ENCODE peak calls at places on chromosomes 2 and 18, in ten cellular contexts. G, J, E, P, I, Q, B, H, F and M are unnamed samples. For H3K4me1, the result is how much of the 10 kb centered on the place peaks cover.

GRCh38 chr2:37637122-37637875 is 34.1 kb downstream of the CDC42EP3 start:
- DNase-seq in G (no peak), J (no peak), E (no peak), P (no peak), I (no peak), Q (no peak), B (peak), H (no peak), F (no peak), M (peak)

GRCh38 chr18:48774941-48775340 is 175.8 kb downstream of the SMAD7 start:
- DNase-seq in G (no peak), J (no peak), E (no peak), P (peak), I (no peak), Q (no peak), B (no peak), H (no peak), F (no peak), M (no peak)

GRCh38 chr18:48997681-48997984 is 46.9 kb upstream of the SMAD7 start:
- DNase-seq in G (no peak), J (no peak), E (no peak), P (no peak), I (no peak), Q (no peak), B (no peak), H (no peak), F (no peak), M (no peak)

GRCh38 chr2:175233135-175233719 is 51.7 kb upstream of the ATP5MC3 start:
- DNase-seq in G (no peak), J (no peak), E (peak), P (no peak), I (no peak), Q (no peak), B (no peak), H (no peak), F (no peak), M (peak)

GRCh38 chr2:117514391-117514790 is 300.1 kb upstream of the DDX18 start:
- DNase-seq in G (no peak), J (no peak), E (no peak), P (no peak), I (no peak), Q (no peak), B (no peak), H (no peak), F (no peak), M (no peak)

GRCh38 chr2:26245231-26245732 is 543 bp downstream of the HADHB start:
- DNase-seq in G (peak), J (peak), E (no peak), P (peak), I (no peak), Q (peak), B (no peak), H (peak), F (no peak), M (peak)

GRCh38 chr2:101832114-101832513 is 134.6 kb downstream of the MAP4K4 start:
- DNase-seq in G (no peak), J (no peak), E (no peak), P (no peak), I (no peak), Q (peak), B (no peak), H (no peak), F (no peak), M (no peak)

GRCh38 chr2:172350844-172351480 is 76.4 kb upstream of the ITGA6 start:
- DNase-seq in G (peak), J (peak), E (no peak), P (peak), I (no peak), Q (no peak), B (no peak), H (peak), F (no peak), M (no peak)

GRCh38 chr2:84701880-84702279 is 179.0 kb downstream of the TRABD2A start:
- DNase-seq in G (no peak), J (no peak), E (peak), P (no peak), I (peak), Q (no peak), B (no peak), H (no peak), F (no peak), M (no peak)

GRCh38 chr2:176729706-176730569 is 460.7 kb downstream of the MTX2 start:
- DNase-seq in G (peak), J (no peak), E (peak), P (no peak), I (no peak), Q (peak), B (peak), H (peak), F (peak), M (no peak)

GRCh38 chr2:191578031-191578430 is 99.9 kb upstream of the NABP1 start:
- DNase-seq in G (no peak), J (no peak), E (no peak), P (no peak), I (no peak), Q (no peak), B (no peak), H (no peak), F (no peak), M (no peak)
- H3K4me1 ChIP-seq in G (under half), J (under half), E (under half), P (under half), I (under half), Q (under half), B (under half), H (under half), F (under half), M (under half)

GRCh38 chr2:111231532-111232252 is 111.0 kb downstream of the BCL2L11 start:
- DNase-seq in G (no peak), J (no peak), E (no peak), P (no peak), I (no peak), Q (no peak), B (no peak), H (no peak), F (no peak), M (no peak)

GRCh38 chr2:111226797-111227700 is 106.3 kb downstream of the BCL2L11 start:
- DNase-seq in G (no peak), J (no peak), E (peak), P (no peak), I (no peak), Q (no peak), B (no peak), H (no peak), F (no peak), M (peak)

GRCh38 chr2:111222204-111222866 is 101.6 kb downstream of the BCL2L11 start:
- DNase-seq in G (no peak), J (no peak), E (no peak), P (no peak), I (no peak), Q (no peak), B (no peak), H (no peak), F (no peak), M (no peak)

GRCh38 chr2:111225871-111226270 is 105.2 kb downstream of the BCL2L11 start:
- DNase-seq in G (no peak), J (no peak), E (no peak), P (no peak), I (no peak), Q (no peak), B (no peak), H (no peak), F (no peak), M (no peak)

GRCh38 chr2:111227716-111228141 is 107.0 kb downstream of the BCL2L11 start:
- DNase-seq in G (no peak), J (no peak), E (peak), P (no peak), I (no peak), Q (no peak), B (no peak), H (no peak), F (no peak), M (peak)
- H3K27ac ChIP-seq in G (no peak), J (no peak), E (no peak), P (no peak), I (no peak), Q (no peak), B (no peak), H (no peak), F (no peak), M (peak)

GRCh38 chr2:1607971-1608688 is 136.2 kb downstream of the PXDN start:
- DNase-seq in G (no peak), J (peak), E (no peak), P (peak), I (peak), Q (no peak), B (no peak), H (no peak), F (no peak), M (no peak)
- H3K4me1 ChIP-seq in G (under half), J (under half), E (under half), P (under half), I (under half), Q (under half), B (under half), H (under half), F (under half), M (under half)

GRCh38 chr2:21282515-21282898 is 158.7 kb downstream of the TDRD15 start:
- DNase-seq in G (no peak), J (no peak), E (no peak), P (no peak), I (no peak), Q (no peak), B (no peak), H (no peak), F (no peak), M (no peak)
- H3K27ac ChIP-seq in G (no peak), J (no peak), E (peak), P (no peak), I (no peak), Q (peak), B (no peak), H (no peak), F (no peak), M (no peak)

GRCh38 chr2:113178891-113179290 is 5.1 kb downstream of the PSD4 start:
- DNase-seq in G (no peak), J (no peak), E (no peak), P (no peak), I (no peak), Q (no peak), B (no peak), H (no peak), F (no peak), M (no peak)
- H3K4me1 ChIP-seq in G (under half), J (under half), E (under half), P (under half), I (under half), Q (under half), B (under half), H (under half), F (under half), M (under half)

GRCh38 chr18:62790836-62791772 is 75.8 kb downstream of the PHLPP1 start:
- DNase-seq in G (no peak), J (no peak), E (peak), P (no peak), I (no peak), Q (no peak), B (no peak), H (no peak), F (no peak), M (no peak)

GRCh38 chr18:62784966-62785413 is 69.6 kb downstream of the PHLPP1 start:
- DNase-seq in G (peak), J (no peak), E (peak), P (no peak), I (no peak), Q (no peak), B (peak), H (no peak), F (peak), M (no peak)

GRCh38 chr18:62786689-62787088 is 71.3 kb downstream of the PHLPP1 start:
- DNase-seq in G (no peak), J (no peak), E (no peak), P (no peak), I (no peak), Q (no peak), B (no peak), H (no peak), F (no peak), M (no peak)

GRCh38 chr18:62788111-62788510 is 72.8 kb downstream of the PHLPP1 start:
- DNase-seq in G (no peak), J (no peak), E (no peak), P (no peak), I (no peak), Q (no peak), B (no peak), H (no peak), F (no peak), M (no peak)

DNA sequence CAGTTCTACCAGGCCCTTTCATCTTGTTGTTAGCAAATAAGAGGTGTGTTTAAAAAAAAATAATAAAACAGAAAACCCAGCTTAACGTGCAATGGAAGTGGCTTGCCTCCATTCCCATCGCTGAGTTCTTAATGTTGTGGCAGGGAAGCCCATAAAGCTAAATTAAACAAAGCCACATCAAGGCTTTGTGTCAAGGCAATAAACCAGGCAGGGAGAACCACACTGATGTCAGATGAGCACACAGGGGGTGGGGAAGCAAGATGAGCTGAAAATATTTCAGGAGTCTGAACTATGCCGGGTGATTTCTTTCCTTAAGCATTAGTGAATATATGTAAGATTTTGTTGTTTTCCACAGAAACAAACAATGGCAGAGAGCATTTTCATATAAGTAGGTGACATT is 73.5 kb downstream of the PHLPP1 start:
- DNase-seq in G (no peak), J (no peak), E (no peak), P (no peak), I (no peak), Q (no peak), B (no peak), H (no peak), F (no peak), M (no peak)
- H3K27ac ChIP-seq in G (no peak), J (no peak), E (no peak), P (no peak), I (no peak), Q (no peak), B (no peak), H (no peak), F (no peak), M (no peak)